ENCODE peak calls at places on chromosomes 1 and 21, in six cellular contexts. Y is mammary epithelial cell, O is tibial nerve, T is AG10803, N is RWPE2, G is Caco-2. J is an unnamed sample.

GRCh38 chr1:905071-905749 is 18.5 kb upstream of the SAMD11 start:
- DNase-seq in T (no peak), N (peak; percentile 45), G (no peak), Y (no peak), O (no peak), J (peak; percentile 22)

GRCh38 chr1:168531605-168532345 is 12.0 kb downstream of the XCL2 start:
- DNase-seq in N (no peak), Y (no peak), O (no peak), G (no peak), T (no peak), J (no peak)

GRCh38 chr21:44370027-44370735 is 16.8 kb downstream of the TRPM2 start:
- DNase-seq in N (peak; percentile 61), T (peak; percentile 45), G (peak; percentile 73), O (no peak), Y (peak; percentile 78), J (peak; percentile 49)

GRCh38 chr1:157539568-157539967 is 12.7 kb downstream of the FCRL5 start:
- DNase-seq in O (no peak), Y (no peak), G (no peak), N (no peak), T (no peak), J (no peak)

GRCh38 chr21:39392981-39393380 is 44.1 kb upstream of the HMGN1 start:
- DNase-seq in N (no peak), O (no peak), Y (no peak), G (no peak), T (no peak), J (no peak)

GRCh38 chr1:54748094-54748835 is 16.1 kb downstream of the PARS2 start:
- DNase-seq in Y (no peak), N (no peak), O (no peak), T (no peak), G (no peak), J (no peak)

GRCh38 chr1:6033986-6034749 is 11.5 kb upstream of the KCNAB2 start:
- DNase-seq in G (no peak), Y (peak; percentile 15), N (no peak), T (no peak), O (no peak), J (peak; percentile 21)

GRCh38 chr1:65658122-65658521 is 134.6 kb upstream of the PDE4B start:
- DNase-seq in N (no peak), G (no peak), T (peak; percentile 15), O (no peak), Y (peak; percentile 1), J (no peak)

GRCh38 chr1:18927654-18928272 is 25.4 kb upstream of the ALDH4A1 start:
- DNase-seq in Y (peak; percentile 52), T (no peak), N (no peak), G (no peak), O (no peak), J (peak; percentile 56)

GRCh38 chr1:156356875-156357534 is 12.0 kb upstream of the RHBG start:
- DNase-seq in T (no peak), G (peak; percentile 87), N (no peak), O (no peak), Y (peak; percentile 61), J (no peak)

GRCh38 chr1:240912821-240913220 is 300.9 kb upstream of the GREM2 start:
- DNase-seq in O (no peak), Y (no peak), N (no peak), T (no peak), G (no peak), J (no peak)

GRCh38 chr1:4310396-4310923 is 343.9 kb upstream of the AJAP1 start:
- DNase-seq in Y (no peak), N (no peak), O (no peak), T (no peak), G (no peak), J (no peak)

GRCh38 chr1:112852276-112852675 is 103.7 kb downstream of the SLC16A1 start:
- DNase-seq in N (no peak), G (peak; percentile 91), O (no peak), T (no peak), Y (no peak), J (no peak)

GRCh38 chr1:94792473-94792875 is 27.7 kb upstream of the SLC44A3 start:
- DNase-seq in G (no peak), N (no peak), Y (peak; percentile 96), T (peak; percentile 72), O (no peak), J (peak; percentile 90)

GRCh38 chr1:110976089-110976488 is 12.4 kb upstream of the LRIF1 start:
- DNase-seq in N (no peak), T (peak; percentile 29), Y (no peak), O (no peak), G (no peak), J (no peak)

GRCh38 chr1:29675481-29676263 is 439.4 kb downstream of the PTPRU start:
- DNase-seq in T (no peak), G (no peak), N (no peak), Y (no peak), O (peak; percentile 2), J (peak; percentile 27)

GRCh38 chr1:59173721-59174120 is 123.2 kb upstream of the FGGY start:
- DNase-seq in Y (peak; percentile 50), N (no peak), G (no peak), T (peak; percentile 87), O (no peak), J (peak; percentile 82)

GRCh38 chr1:184156521-184157395 is 105.2 kb downstream of the TSEN15 start:
- DNase-seq in N (no peak), Y (peak; percentile 85), T (no peak), O (no peak), G (no peak), J (no peak)

GRCh38 chr1:192950926-192951325 is 108.2 kb downstream of the UCHL5 start:
- DNase-seq in N (no peak), G (no peak), T (no peak), O (no peak), Y (no peak), J (no peak)

GRCh38 chr1:3903141-3904005 is 3.3 kb upstream of the C1orf174 start:
- DNase-seq in O (no peak), Y (no peak), G (no peak), T (peak; percentile 31), N (peak; percentile 25), J (no peak)

GRCh38 chr1:224632381-224632871 is 16.3 kb downstream of the CNIH3 start:
- DNase-seq in G (no peak), N (no peak), T (peak; percentile 72), O (no peak), Y (no peak), J (peak; percentile 92)

GRCh38 chr1:65527672-65528071 is 107.2 kb downstream of the LEPR start:
- DNase-seq in O (no peak), N (no peak), G (no peak), Y (no peak), T (peak; percentile 73), J (peak; percentile 27)

GRCh38 chr21:45283019-45283610 is 4.6 kb downstream of the POFUT2 start:
- DNase-seq in O (no peak), T (no peak), Y (no peak), G (no peak), N (peak; percentile 50), J (no peak)

GRCh38 chr1:207910678-207911354 is at the start of gene CD34:
- DNase-seq in O (no peak), Y (no peak), N (no peak), G (no peak), T (no peak), J (peak; percentile 54)

GRCh38 chr1:40711465-40712404 is 20.2 kb downstream of the NFYC start:
- DNase-seq in N (peak; percentile 64), T (peak; percentile 53), O (no peak), Y (peak; percentile 92), G (no peak), J (peak; percentile 81)

GRCh38 chr1:174871886-174872285 is 127.9 kb upstream of the CACYBP start:
- DNase-seq in Y (peak; percentile 64), G (no peak), N (no peak), T (no peak), O (no peak), J (no peak)

GRCh38 chr1:174877208-174877673 is 122.5 kb upstream of the CACYBP start:
- DNase-seq in T (no peak), O (no peak), G (no peak), Y (no peak), N (no peak), J (no peak)

GRCh38 chr1:174875306-174875705 is 124.4 kb upstream of the CACYBP start:
- DNase-seq in Y (peak; percentile 63), N (peak; percentile 57), T (no peak), O (no peak), G (no peak), J (no peak)

GRCh38 chr1:174872615-174873058 is 127.1 kb upstream of the CACYBP start:
- DNase-seq in G (no peak), N (no peak), O (no peak), Y (peak; percentile 64), T (peak; percentile 16), J (peak; percentile 39)

DNA sequence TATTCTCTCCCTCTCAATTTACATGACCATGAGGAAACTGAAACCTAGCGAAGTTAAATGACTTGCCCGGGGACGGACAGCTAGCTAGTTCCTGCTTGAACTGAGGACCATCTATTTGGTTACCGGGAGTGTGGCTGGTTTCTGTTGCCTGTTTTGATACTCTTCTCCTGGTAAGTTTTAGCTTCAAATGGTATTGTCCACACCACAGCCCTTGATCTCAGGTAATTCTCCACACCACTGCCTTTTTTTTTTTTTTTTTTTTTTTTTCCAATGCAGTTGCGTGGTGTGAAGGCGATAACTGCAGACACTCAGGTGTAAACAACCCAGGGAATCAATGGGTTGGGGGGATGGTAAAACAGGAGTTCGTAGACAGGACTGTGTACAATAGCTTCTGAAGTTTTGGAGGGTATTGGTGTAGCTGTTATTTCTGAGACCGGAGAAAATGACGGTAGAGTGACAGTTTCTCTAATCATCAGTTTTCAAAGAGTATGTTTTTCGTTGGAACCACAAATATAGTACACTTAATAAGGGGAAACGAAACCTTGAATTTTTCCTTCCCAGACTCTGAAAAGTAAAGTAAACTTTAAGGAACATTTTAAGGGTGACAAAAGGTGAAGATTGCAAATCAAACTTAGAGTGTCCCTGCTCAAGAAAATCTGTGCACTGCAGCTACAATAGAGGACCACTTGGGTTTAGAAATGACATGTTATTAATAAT is 125.3 kb upstream of the CACYBP start:
- DNase-seq in Y (no peak), N (no peak), G (no peak), O (no peak), T (no peak), J (no peak)
- H3K4me3 ChIP-seq in Y (no peak overlapping the region), N (no peak overlapping the region), G (no peak overlapping the region), O (no peak overlapping the region), T (no peak overlapping the region), J (no peak overlapping the region)

GRCh38 chr1:201318504-201319340 is 35.4 kb downstream of the PKP1 start:
- DNase-seq in G (peak; percentile 23), N (no peak), Y (peak; percentile 57), T (no peak), O (no peak), J (no peak)
- TF ChIP-seq CTCF in G (no peak), N (no peak), Y (no peak), T (no peak), O (no peak), J (no peak)

GRCh38 chr1:60664079-60664478 is 418.3 kb upstream of the NFIA start:
- DNase-seq in G (no peak), T (no peak), Y (no peak), N (no peak), O (no peak), J (no peak)
- H3K4me3 ChIP-seq in G (no peak overlapping the region), T (no peak overlapping the region), Y (no peak overlapping the region), N (no peak overlapping the region), O (no peak overlapping the region), J (no peak overlapping the region)

DNA sequence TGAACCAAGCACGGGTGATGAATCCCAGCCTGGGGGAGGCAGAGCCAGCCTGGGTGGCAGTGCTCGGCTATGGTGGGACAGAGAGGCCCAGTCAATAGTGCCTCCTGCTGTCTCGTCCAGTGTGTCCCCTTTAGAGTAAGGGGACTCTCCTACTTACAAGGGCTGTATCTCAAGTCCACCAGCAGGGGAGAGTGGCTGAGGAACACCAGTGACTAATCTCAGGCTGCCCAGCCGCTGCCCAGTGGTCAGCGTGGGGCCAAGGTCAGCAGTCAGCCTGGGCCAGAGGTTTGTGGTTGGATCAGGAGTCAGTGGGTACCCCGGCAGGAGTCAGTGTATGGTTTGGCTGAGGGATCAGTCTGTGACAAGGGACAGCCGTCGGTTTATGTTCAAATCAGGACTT is 109.2 kb upstream of the RUNX3 start:
- DNase-seq in G (no peak), N (no peak), Y (no peak), T (no peak), O (no peak), J (no peak)
- TF ChIP-seq CTCF in G (peak; percentile 12), N (no peak), Y (no peak), T (no peak), O (no peak), J (no peak)